ENCODE peak calls at places on chromosomes 7 and 10, in four cellular contexts. N is GM12878, Z is HepG2, U is SK-N-SH. A is an unnamed sample.

GRCh38 chr7:876972-877311 is 588 bp downstream of the GET4 start:
- DNase-seq in Z (no peak), N (no peak), U (no peak), A (no peak)

GRCh38 chr7:75611557-75612178 is 119.5 kb downstream of the SPDYE5 start:
- DNase-seq in U (no peak), Z (peak; percentile 86), N (no peak), A (peak; percentile 68)

GRCh38 chr10:113340255-113340654 is 212.6 kb upstream of the HABP2 start:
- DNase-seq in Z (no peak), N (no peak), U (no peak), A (no peak)

GRCh38 chr10:116796910-116797513 is 52.3 kb upstream of the ENO4 start:
- DNase-seq in U (peak; percentile 87), Z (peak; percentile 60), N (no peak), A (peak; percentile 49)

GRCh38 chr10:102229810-102230263 is 3.7 kb downstream of the ELOVL3 start:
- DNase-seq in Z (peak; percentile 56), U (peak; percentile 89), N (peak; percentile 33), A (peak; percentile 94)

GRCh38 chr7:112076309-112076708 is 129.9 kb downstream of the DOCK4 start:
- DNase-seq in N (no peak), U (no peak), Z (no peak), A (no peak)

GRCh38 chr7:114086906-114087651 is 168.3 kb upstream of the PPP1R3A start:
- DNase-seq in U (peak; percentile 33), Z (no peak), N (no peak), A (no peak)

GRCh38 chr10:97683556-97684357 is 3.3 kb downstream of the AVPI1 start:
- DNase-seq in N (no peak), Z (no peak), U (peak; percentile 63), A (no peak)

GRCh38 chr7:33979807-33980355 is 74.5 kb downstream of the BMPER start:
- DNase-seq in U (no peak), Z (peak; percentile 5), N (no peak), A (no peak)

GRCh38 chr10:47363781-47364180 is 15.6 kb downstream of the RBP3 start:
- DNase-seq in N (no peak), U (no peak), Z (no peak), A (no peak)

GRCh38 chr7:100673942-100674431 is 447 bp downstream of the GNB2 start:
- DNase-seq in U (peak; percentile 69), N (no peak), Z (no peak), A (peak; percentile 76)

GRCh38 chr10:22481687-22482539 is 136.6 kb downstream of the SPAG6 start:
- DNase-seq in N (no peak), Z (no peak), U (no peak), A (no peak)

GRCh38 chr7:45880433-45880860 is 7.6 kb upstream of the CCDC201 start:
- DNase-seq in Z (no peak), U (no peak), N (no peak), A (no peak)

GRCh38 chr10:99828464-99828863 is 46.0 kb downstream of the ABCC2 start:
- DNase-seq in N (peak; percentile 12), U (no peak), Z (no peak), A (no peak)

GRCh38 chr10:127925471-127926207 is 18.7 kb downstream of the PTPRE start:
- DNase-seq in Z (no peak), U (no peak), N (no peak), A (no peak)

GRCh38 chr10:89888647-89889046 is 187.3 kb downstream of the KIF20B start:
- DNase-seq in N (peak; percentile 26), U (no peak), Z (no peak), A (no peak)

GRCh38 chr10:20118119-20118518 is 301.9 kb downstream of the PLXDC2 start:
- DNase-seq in Z (no peak), U (no peak), N (no peak), A (no peak)

GRCh38 chr7:25075459-25075858 is 49.6 kb downstream of the CYCS start:
- DNase-seq in N (no peak), U (no peak), Z (no peak), A (no peak)

GRCh38 chr10:90968448-90969086 is 47.7 kb upstream of the ANKRD1 start:
- DNase-seq in Z (no peak), U (peak; percentile 38), N (no peak), A (no peak)

GRCh38 chr10:78461333-78461732 is 427.7 kb downstream of the RPS24 start:
- DNase-seq in N (no peak), U (no peak), Z (no peak), A (no peak)

GRCh38 chr10:71860243-71861029 is 9.4 kb upstream of the PSAP start:
- DNase-seq in U (peak; percentile 70), N (no peak), Z (peak; percentile 85), A (peak; percentile 56)

GRCh38 chr7:139799586-139799985 is 21.8 kb upstream of the HIPK2 start:
- DNase-seq in U (no peak), N (no peak), Z (no peak), A (no peak)

GRCh38 chr10:62354941-62355340 is 19.2 kb upstream of the ZNF365 start:
- DNase-seq in N (no peak), U (no peak), Z (no peak), A (no peak)
- TF ChIP-seq SIN3A in N (no peak), U (no peak), Z (no peak), A (no peak)

GRCh38 chr7:130387628-130388403 is 7.5 kb downstream of the CPA1 start:
- DNase-seq in Z (no peak), U (no peak), N (no peak), A (no peak)
- TF ChIP-seq TCF12 in Z (no peak), U (no peak), N (no peak), A (no peak)

GRCh38 chr10:85558533-85558932 is 808.1 kb downstream of the GRID1 start:
- DNase-seq in U (no peak), N (no peak), Z (no peak), A (no peak)

GRCh38 chr10:85557706-85558105 is 808.9 kb downstream of the GRID1 start:
- DNase-seq in Z (no peak), N (no peak), U (no peak), A (no peak)

GRCh38 chr10:85557077-85557476 is 809.5 kb downstream of the GRID1 start:
- DNase-seq in Z (no peak), N (no peak), U (no peak), A (no peak)
- TF ChIP-seq SIN3A in Z (no peak), N (no peak), U (no peak), A (no peak)

GRCh38 chr10:70440296-70441160 is 953 bp downstream of the NODAL start:
- DNase-seq in Z (no peak), N (no peak), U (peak; percentile 70), A (peak; percentile 72)

GRCh38 chr10:70442332-70442988 is 979 bp upstream of the NODAL start:
- DNase-seq in Z (peak; percentile 76), N (no peak), U (no peak), A (no peak)

GRCh38 chr10:70444613-70445222 is 3.2 kb upstream of the NODAL start:
- DNase-seq in N (no peak), Z (no peak), U (no peak), A (no peak)

GRCh38 chr10:70441161-70441876 is at the start of gene NODAL:
- DNase-seq in N (no peak), Z (no peak), U (peak; percentile 72), A (peak; percentile 81)

DNA sequence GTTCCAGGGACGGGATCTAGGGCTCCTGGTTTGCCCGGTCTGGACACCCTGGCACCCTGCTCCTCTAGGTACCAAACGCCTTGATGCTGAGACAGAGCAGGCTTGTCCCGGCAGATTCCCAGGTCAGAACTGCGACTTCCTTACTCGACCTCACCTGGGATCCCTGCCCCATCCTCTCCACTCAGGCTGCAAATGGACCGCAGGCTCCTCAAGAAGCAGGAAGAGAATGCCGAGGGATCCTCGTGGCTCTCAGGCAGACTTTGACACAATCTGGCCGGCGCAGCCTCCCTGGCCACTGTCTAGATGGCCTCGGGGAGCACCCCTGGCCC is 360 bp upstream of the NODAL start:
- DNase-seq in N (no peak), U (no peak), Z (no peak), A (no peak)
- TF ChIP-seq TCF12 in N (no peak), U (no peak), Z (no peak), A (no peak)

GRCh38 chr7:27176962-27177794 is 3.1 kb upstream of the HOXA10 start:
- DNase-seq in Z (no peak), N (no peak), U (no peak), A (no peak)
- TF ChIP-seq SIN3A in Z (no peak), N (no peak), U (no peak), A (no peak)

DNA sequence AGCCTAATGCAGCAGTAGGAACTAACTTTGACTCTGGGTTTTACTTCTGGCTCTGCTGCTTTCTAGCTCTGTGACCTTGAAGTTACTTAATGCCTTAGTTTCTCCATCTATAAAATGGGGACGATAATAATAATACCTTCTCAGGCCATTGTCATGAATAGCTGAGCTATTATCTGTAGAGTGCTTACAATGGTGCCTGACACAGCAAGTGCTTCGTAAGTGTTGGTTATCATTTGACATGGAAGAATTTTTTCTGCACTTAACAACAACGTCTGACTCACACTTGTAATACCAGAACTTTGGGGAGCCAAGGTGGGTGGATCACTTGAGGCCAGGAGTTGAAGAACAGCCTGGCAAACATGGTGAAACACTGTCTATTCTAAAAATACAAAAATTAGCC is 140.5 kb downstream of the ARL4A start:
- DNase-seq in N (no peak), U (no peak), Z (no peak), A (no peak)
- TF ChIP-seq TCF12 in N (no peak), U (no peak), Z (no peak), A (no peak)

DNA sequence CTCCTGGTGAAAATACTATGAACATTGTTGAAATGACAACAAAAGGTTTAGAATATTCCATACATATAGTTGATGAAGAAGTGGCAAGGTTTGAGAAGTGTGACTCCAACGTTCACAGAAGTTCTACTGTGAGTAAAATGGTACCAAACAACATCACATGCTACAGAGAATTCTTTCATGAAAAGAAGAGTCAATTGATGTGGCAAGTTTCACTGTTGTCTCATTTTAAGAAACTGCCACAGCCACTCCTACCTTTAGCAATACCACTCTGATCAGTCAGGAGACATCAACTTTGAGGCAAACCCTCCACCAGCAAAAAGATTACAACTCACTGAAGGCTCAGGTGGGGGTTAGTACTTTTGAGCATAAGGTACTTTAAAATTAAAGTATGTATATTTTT is 693.3 kb downstream of the GRID1 start:
- DNase-seq in Z (no peak), N (no peak), U (no peak), A (no peak)
- TF ChIP-seq SIN3A in Z (no peak), N (no peak), U (no peak), A (no peak)

A was measured in H1.